ENCODE peak calls at places on chromosomes 4 and X, in ten cellular contexts. J, N, E, X, S, U, K, B, T and O are unnamed samples.

GRCh38 chrX:3345281-3346081 is 971 bp downstream of the MXRA5 start:
- DNase-seq in J (no peak), N (peak; percentile 75), E (no peak), X (no peak), S (no peak), U (no peak), K (no peak), B (peak; percentile 28), T (peak; percentile 43), O (no peak)

GRCh38 chr4:165872443-165873297 is at the start of gene TLL1:
- DNase-seq in J (no peak), N (peak; percentile 39), E (peak; percentile 74), X (no peak), S (no peak), U (no peak), K (no peak), B (peak; percentile 64), T (no peak), O (no peak)

GRCh38 chr4:70583952-70584834 is 7.9 kb upstream of the AMBN start:
- DNase-seq in J (no peak), N (no peak), E (no peak), X (no peak), S (no peak), U (no peak), K (no peak), B (peak; percentile 83), T (peak; percentile 71), O (no peak)

GRCh38 chr4:99863804-99864203 is 30.4 kb downstream of the LAMTOR3 start:
- DNase-seq in J (no peak), N (no peak), E (no peak), X (peak; percentile 15), S (no peak), U (no peak), K (no peak), B (peak; percentile 57), T (no peak), O (no peak)

GRCh38 chr4:132691668-132692067 is 457.4 kb upstream of the PCDH10 start:
- DNase-seq in J (no peak), N (no peak), E (no peak), X (no peak), S (no peak), U (no peak), K (no peak), B (no peak), T (no peak), O (no peak)

GRCh38 chr4:171954650-171955049 is 141.4 kb downstream of the GALNTL6 start:
- DNase-seq in J (no peak), N (no peak), E (no peak), X (no peak), S (no peak), U (no peak), K (no peak), B (peak; percentile 62), T (no peak), O (no peak)

GRCh38 chr4:22986881-22987280 is 294.1 kb downstream of the GBA3 start:
- DNase-seq in J (no peak), N (no peak), E (no peak), X (no peak), S (no peak), U (no peak), K (no peak), B (peak; percentile 21), T (no peak), O (no peak)

GRCh38 chrX:73562986-73563739 is at the start of gene CHIC1:
- DNase-seq in J (no peak), N (peak; percentile 76), E (peak; percentile 85), X (peak; percentile 68), S (peak; percentile 71), U (peak; percentile 62), K (peak; percentile 59), B (peak; percentile 45), T (peak; percentile 61), O (peak; percentile 79)

GRCh38 chr4:48909697-48910096 is 3.1 kb upstream of the OCIAD2 start:
- DNase-seq in J (no peak), N (no peak), E (no peak), X (peak; percentile 28), S (no peak), U (no peak), K (peak; percentile 33), B (peak; percentile 99), T (no peak), O (peak; percentile 10)

GRCh38 chr4:74455361-74456055 is 10.6 kb downstream of the AREG start:
- DNase-seq in J (no peak), N (no peak), E (no peak), X (no peak), S (no peak), U (no peak), K (no peak), B (no peak), T (no peak), O (no peak)

GRCh38 chr4:56129431-56129861 is 180.7 kb downstream of the CEP135 start:
- DNase-seq in J (no peak), N (no peak), E (no peak), X (peak; percentile 17), S (no peak), U (no peak), K (no peak), B (peak; percentile 6), T (peak; percentile 53), O (peak; percentile 15)

GRCh38 chr4:95571577-95571976 is 22.8 kb upstream of the UNC5C start:
- DNase-seq in J (no peak), N (no peak), E (no peak), X (no peak), S (no peak), U (no peak), K (no peak), B (no peak), T (no peak), O (no peak)

GRCh38 chr4:150010525-150011126 is 67.6 kb upstream of the DCLK2 start:
- DNase-seq in J (no peak), N (peak; percentile 9), E (no peak), X (peak; percentile 12), S (no peak), U (no peak), K (no peak), B (peak; percentile 75), T (peak; percentile 31), O (no peak)

GRCh38 chr4:61994036-61994435 is 793.9 kb downstream of the ADGRL3 start:
- DNase-seq in J (no peak), N (no peak), E (no peak), X (no peak), S (no peak), U (no peak), K (no peak), B (peak; percentile 28), T (no peak), O (no peak)

GRCh38 chr4:8465615-8466611 is 25.3 kb downstream of the TRMT44 start:
- DNase-seq in J (no peak), N (no peak), E (no peak), X (no peak), S (no peak), U (no peak), K (no peak), B (no peak), T (no peak), O (no peak)

GRCh38 chr4:106481801-106482200 is 113.2 kb upstream of the GIMD1 start:
- DNase-seq in J (no peak), N (no peak), E (no peak), X (no peak), S (no peak), U (no peak), K (no peak), B (no peak), T (no peak), O (no peak)

GRCh38 chr4:183808102-183808466 is 97.0 kb upstream of the STOX2 start:
- DNase-seq in J (no peak), N (no peak), E (no peak), X (no peak), S (no peak), U (no peak), K (no peak), B (peak; percentile 70), T (no peak), O (no peak)

GRCh38 chr4:2924765-2925301 is 38.4 kb downstream of the NOP14 start:
- DNase-seq in J (no peak), N (no peak), E (peak; percentile 73), X (no peak), S (no peak), U (no peak), K (no peak), B (peak; percentile 30), T (no peak), O (no peak)